ENCODE peak calls at places on chromosomes 13 and 19, in four cellular contexts. H, A, M and X are unnamed samples.

GRCh38 chr19:45863840-45864628 is at the start of gene FOXA3:
- DNase-seq in H (peak; percentile 71), A (peak; percentile 71), M (no peak), X (peak; percentile 91)

GRCh38 chr19:7947939-7948338 is 4.5 kb upstream of the TIMM44 start:
- DNase-seq in H (peak; percentile 31), M (no peak), A (no peak), X (no peak)

GRCh38 chr13:41825691-41826090 is 135.2 kb downstream of the VWA8 start:
- DNase-seq in M (no peak), A (no peak), H (no peak), X (no peak)

GRCh38 chr13:41271456-41272285 is 8.3 kb upstream of the MTRF1 start:
- DNase-seq in H (no peak), A (no peak), M (no peak), X (no peak)

GRCh38 chr19:29277107-29277506 is 64.2 kb upstream of the UQCRFS1 start:
- DNase-seq in A (no peak), M (peak; percentile 70), H (peak; percentile 52), X (peak; percentile 83)

GRCh38 chr13:41917641-41918040 is 43.3 kb downstream of the VWA8 start:
- DNase-seq in A (no peak), H (no peak), M (no peak), X (no peak)

GRCh38 chr19:52613299-52613906 is 24.8 kb downstream of the ZNF83 start:
- DNase-seq in M (no peak), A (no peak), H (no peak), X (no peak)

GRCh38 chr19:17332677-17333581 is 1.7 kb downstream of the ANO8 start:
- DNase-seq in H (peak; percentile 90), M (no peak), A (no peak), X (no peak)

GRCh38 chr13:100495455-100495854 is 93.1 kb downstream of the GGACT start:
- DNase-seq in A (no peak), M (no peak), H (no peak), X (no peak)

GRCh38 chr13:43963726-43964125 is 84.0 kb downstream of the LACC1 start:
- DNase-seq in A (no peak), M (no peak), H (peak; percentile 19), X (no peak)
- TF ChIP-seq CTCF in A (no peak), M (peak; percentile 35), H (no peak), X (peak; percentile 20)

DNA sequence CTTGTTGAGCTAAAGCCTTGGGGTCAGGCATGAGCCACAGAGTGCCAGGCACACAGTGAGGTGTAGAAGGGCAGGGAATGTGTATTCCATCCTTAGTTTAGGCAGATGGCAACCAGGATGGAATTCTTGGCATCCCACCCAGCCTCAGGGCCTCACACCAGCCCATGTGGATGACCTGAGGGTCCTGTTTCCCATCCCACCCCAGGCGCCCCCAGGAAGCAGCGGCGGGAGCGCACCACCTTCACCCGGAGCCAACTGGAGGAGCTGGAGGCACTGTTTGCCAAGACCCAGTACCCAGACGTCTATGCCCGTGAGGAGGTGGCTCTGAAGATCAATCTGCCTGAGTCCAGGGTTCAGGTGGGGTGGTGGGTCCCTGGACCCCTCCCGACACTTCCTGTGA is 14.3 kb downstream of the CRX start:
- DNase-seq in H (no peak), M (no peak), A (no peak), X (no peak)
- TF ChIP-seq CTCF in H (no peak), M (no peak), A (no peak), X (no peak)

DNA sequence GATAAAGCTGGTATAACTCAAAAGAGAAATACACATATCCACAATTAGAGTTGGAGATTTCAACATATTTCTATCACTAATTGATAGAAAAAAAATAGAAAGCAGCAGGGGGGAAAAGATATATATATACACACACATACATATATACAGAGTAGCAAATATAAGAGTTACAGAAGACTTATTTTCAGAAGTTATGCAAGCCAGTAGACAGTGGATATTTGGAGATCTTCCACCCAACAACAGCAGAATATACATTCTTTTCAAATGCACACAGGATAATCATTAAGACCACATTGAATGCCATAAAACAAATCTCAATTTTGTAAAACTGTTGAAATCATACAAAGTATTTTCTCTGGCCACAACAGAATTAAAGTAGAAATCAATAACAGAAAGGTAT is 192.8 kb downstream of the LACC1 start:
- DNase-seq in M (no peak), H (no peak), A (no peak), X (no peak)
- TF ChIP-seq CTCF in M (no peak), H (no peak), A (no peak), X (no peak)

DNA sequence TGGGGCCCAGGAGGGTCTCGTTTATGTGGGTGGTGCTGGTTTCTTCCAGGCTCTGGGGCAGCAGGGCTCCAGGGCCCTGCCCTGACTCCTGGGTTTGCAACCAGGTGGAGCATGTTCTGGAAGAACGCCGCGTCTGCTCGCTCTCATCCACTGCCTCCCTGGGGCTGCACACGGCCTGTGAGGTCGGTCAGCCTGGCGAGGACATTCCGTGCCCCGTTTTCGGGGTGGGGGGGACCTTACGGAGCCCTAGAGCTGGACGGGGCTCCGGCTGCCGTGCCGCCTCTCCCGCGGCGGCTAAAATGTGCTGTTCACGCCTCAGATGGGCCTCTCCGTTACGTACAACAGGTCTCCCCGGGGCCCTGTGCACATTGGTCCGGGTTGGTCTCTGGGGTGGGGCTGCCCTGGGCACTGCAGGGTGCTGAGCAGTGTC is 3.3 kb downstream of the GNA11 start:
- DNase-seq in A (no peak), M (no peak), H (no peak), X (no peak)
- TF ChIP-seq CTCF in A (no peak), M (no peak), H (no peak), X (no peak)

GRCh38 chr19:48006762-48007161 is 12.3 kb downstream of the ELSPBP1 start:
- DNase-seq in M (no peak), A (no peak), H (peak; percentile 74), X (no peak)
- TF ChIP-seq CTCF in M (peak; percentile 43), A (no peak), H (peak; percentile 19), X (no peak)

DNA sequence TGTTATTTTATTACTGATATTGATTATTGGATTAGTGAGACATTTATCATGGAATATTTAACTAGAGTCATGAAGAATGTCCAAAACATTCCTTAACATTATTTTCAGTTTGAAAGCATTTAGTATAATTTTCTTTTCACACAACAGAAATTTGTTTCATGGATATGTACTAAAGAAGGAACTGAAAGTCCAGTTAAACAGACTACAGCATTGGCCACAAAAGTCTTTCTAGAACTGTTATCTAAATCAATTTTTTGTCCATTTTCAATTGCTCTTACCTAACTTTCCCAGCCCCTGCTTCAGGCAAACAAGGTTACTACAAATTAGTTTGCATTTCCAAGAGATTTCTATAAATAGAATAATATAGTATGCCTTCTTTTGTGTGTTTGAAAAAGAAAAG is 1018.0 kb upstream of the PCDH20 start:
- DNase-seq in M (no peak), H (no peak), A (no peak), X (no peak)
- TF ChIP-seq CTCF in M (no peak), H (no peak), A (no peak), X (no peak)

DNA sequence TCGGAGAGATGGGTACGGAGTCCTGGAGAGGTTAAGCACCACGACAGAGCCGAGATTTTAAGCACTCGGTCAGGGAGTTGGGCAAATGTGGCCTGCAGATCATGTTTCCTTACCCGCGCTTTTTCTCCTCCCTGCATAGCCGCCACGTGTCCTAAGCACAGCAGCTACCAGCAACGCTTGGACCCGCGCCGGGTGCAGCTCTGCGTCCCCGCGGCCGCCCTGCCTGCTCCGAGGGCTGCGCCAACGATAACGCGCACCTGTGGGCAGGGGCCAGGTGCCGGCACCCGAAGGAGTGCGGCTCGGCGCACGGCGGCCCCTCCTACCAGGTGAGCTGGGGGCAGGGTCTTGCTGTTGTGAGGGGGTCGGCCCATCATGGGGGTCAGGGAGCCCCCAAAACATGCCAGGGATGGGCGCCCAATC is 24.8 kb upstream of the FXYD3 start:
- DNase-seq in A (no peak), M (no peak), H (no peak), X (no peak)
- TF ChIP-seq CTCF in A (no peak), M (no peak), H (no peak), X (no peak)

DNA sequence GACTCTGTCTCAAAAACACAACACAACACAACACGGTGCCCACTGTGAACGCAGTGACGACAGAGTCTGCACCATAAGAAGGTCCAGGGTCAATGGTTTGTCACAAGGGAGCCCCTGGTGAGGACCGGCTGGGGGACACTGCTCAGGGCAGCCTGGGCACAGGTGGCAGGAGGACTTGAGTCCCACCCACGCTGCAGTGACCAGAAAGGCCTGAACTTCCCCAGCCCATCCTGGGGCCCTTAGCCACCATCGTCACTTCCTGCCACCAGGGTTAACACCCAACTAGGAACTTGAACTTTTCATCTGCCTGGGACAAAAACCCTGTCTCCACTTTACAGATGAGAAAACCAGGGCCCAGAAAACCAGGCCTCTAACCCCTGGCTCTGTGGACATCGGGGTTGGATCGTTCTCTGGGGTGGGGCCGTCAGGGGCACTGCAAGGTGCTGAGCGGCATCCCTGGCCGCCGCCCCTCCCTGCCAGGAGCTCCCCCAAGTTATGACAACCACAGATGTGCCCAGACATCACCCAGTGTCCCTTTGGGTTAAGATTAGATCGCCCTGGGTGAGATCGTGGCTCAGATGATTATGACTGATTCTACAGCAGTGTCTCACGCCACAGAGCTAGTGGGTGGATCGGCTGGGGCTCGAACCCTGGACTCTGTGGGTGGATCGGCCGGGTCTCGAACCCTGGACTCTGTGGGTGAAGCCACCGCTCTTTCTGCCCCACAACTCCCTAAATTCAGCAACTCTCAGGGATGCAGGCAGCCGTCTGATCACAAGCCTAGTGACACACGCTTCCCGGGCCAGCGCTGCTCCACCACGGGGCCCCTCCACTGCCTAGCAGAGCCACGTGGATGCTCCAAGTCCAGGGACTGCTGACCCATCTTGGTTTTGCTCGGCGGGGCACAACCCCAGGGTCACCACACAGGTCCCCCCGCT is 14.0 kb downstream of the MOB3A start:
- DNase-seq in H (no peak), M (no peak), A (no peak), X (peak; percentile 59)
- TF ChIP-seq CTCF in H (no peak), M (no peak), A (no peak), X (no peak)

GRCh38 chr19:920051-920857 is 3.1 kb downstream of the KISS1R start:
- DNase-seq in A (no peak), H (no peak), M (no peak), X (peak; percentile 71)
- TF ChIP-seq CTCF in A (no peak), H (no peak), M (no peak), X (no peak)